ENCODE peak calls at places on chromosomes 13 and 19, in ten cellular contexts. U, G, Q, E, R, P, W, N, Z and I are unnamed samples.

GRCh38 chr19:34237939-34238338 is 16.4 kb upstream of the GARRE1 start:
- DNase-seq in U (no peak), G (no peak), Q (no peak), E (no peak), R (no peak), P (no peak), W (no peak), N (no peak), Z (no peak), I (no peak)

GRCh38 chr19:10105241-10106099 is 692 bp upstream of the PPAN start:
- DNase-seq in U (no peak), G (peak), Q (peak), E (no peak), R (no peak), P (no peak), W (no peak), N (peak), Z (no peak), I (peak)

GRCh38 chr19:49149652-49150105 is 5.5 kb downstream of the HRC start:
- DNase-seq in U (peak), G (peak), Q (peak), E (peak), R (peak), P (peak), W (peak), N (no peak), Z (peak), I (peak)

GRCh38 chr19:13983213-13983889 is 22.8 kb downstream of the RFX1 start:
- DNase-seq in U (no peak), G (no peak), Q (no peak), E (no peak), R (no peak), P (no peak), W (no peak), N (peak), Z (no peak), I (no peak)

GRCh38 chr13:30409911-30410704 is 12.2 kb upstream of the UBE2L5 start:
- DNase-seq in U (no peak), G (no peak), Q (no peak), E (peak), R (peak), P (no peak), W (peak), N (no peak), Z (peak), I (no peak)

GRCh38 chr19:15631817-15632216 is 8.9 kb upstream of the CYP4F3 start:
- DNase-seq in U (peak), G (no peak), Q (peak), E (peak), R (no peak), P (no peak), W (no peak), N (no peak), Z (no peak), I (no peak)

GRCh38 chr19:49425922-49426592 is 869 bp downstream of the GFY start:
- DNase-seq in U (no peak), G (no peak), Q (no peak), E (peak), R (no peak), P (no peak), W (no peak), N (no peak), Z (no peak), I (no peak)

GRCh38 chr19:32012206-32012605 is 333.2 kb upstream of the ZNF507 start:
- DNase-seq in U (no peak), G (no peak), Q (peak), E (no peak), R (no peak), P (no peak), W (no peak), N (no peak), Z (no peak), I (no peak)

GRCh38 chr19:5673752-5674151 is 6.6 kb downstream of the MICOS13 start:
- DNase-seq in U (no peak), G (no peak), Q (no peak), E (no peak), R (no peak), P (no peak), W (no peak), N (no peak), Z (no peak), I (no peak)

GRCh38 chr13:72696590-72696989 is 30.8 kb downstream of the MZT1 start:
- DNase-seq in U (peak), G (no peak), Q (no peak), E (no peak), R (no peak), P (no peak), W (no peak), N (no peak), Z (no peak), I (no peak)

GRCh38 chr13:19661561-19661960 is 28.1 kb downstream of the MPHOSPH8 start:
- DNase-seq in U (no peak), G (no peak), Q (no peak), E (no peak), R (no peak), P (no peak), W (no peak), N (no peak), Z (no peak), I (no peak)

GRCh38 chr13:25292301-25292700 is 5.0 kb upstream of the MTMR6 start:
- DNase-seq in U (peak), G (no peak), Q (no peak), E (peak), R (no peak), P (no peak), W (no peak), N (no peak), Z (no peak), I (no peak)

GRCh38 chr19:56341948-56342347 is 27.3 kb upstream of the ZSCAN5A start:
- DNase-seq in U (no peak), G (no peak), Q (no peak), E (peak), R (no peak), P (no peak), W (no peak), N (no peak), Z (no peak), I (no peak)

GRCh38 chr13:113052971-113053370 is 52.6 kb upstream of the F7 start:
- DNase-seq in U (no peak), G (no peak), Q (no peak), E (no peak), R (peak), P (peak), W (no peak), N (no peak), Z (no peak), I (no peak)

GRCh38 chr19:2607712-2608601 is 94.5 kb downstream of the GNG7 start:
- DNase-seq in U (no peak), G (no peak), Q (peak), E (no peak), R (peak), P (no peak), W (no peak), N (peak), Z (no peak), I (no peak)

GRCh38 chr19:52170863-52171320 is 529 bp downstream of the ZNF836 start:
- DNase-seq in U (peak), G (no peak), Q (peak), E (peak), R (peak), P (peak), W (peak), N (no peak), Z (peak), I (peak)

GRCh38 chr13:104253063-104253680 is 1187.0 kb upstream of the SLC10A2 start:
- DNase-seq in U (no peak), G (no peak), Q (no peak), E (no peak), R (no peak), P (no peak), W (no peak), N (no peak), Z (no peak), I (no peak)

GRCh38 chr19:55173717-55174409 is 6.2 kb downstream of the SYT5 start:
- DNase-seq in U (peak), G (no peak), Q (peak), E (peak), R (peak), P (no peak), W (peak), N (no peak), Z (no peak), I (no peak)

GRCh38 chr13:94764576-94765321 is 52.4 kb upstream of the SOX21 start:
- DNase-seq in U (no peak), G (no peak), Q (no peak), E (peak), R (no peak), P (no peak), W (no peak), N (no peak), Z (no peak), I (no peak)

GRCh38 chr13:97935071-97935470 is 18.4 kb upstream of the IPO5 start:
- DNase-seq in U (no peak), G (no peak), Q (no peak), E (no peak), R (no peak), P (no peak), W (no peak), N (no peak), Z (no peak), I (no peak)

GRCh38 chr19:12937243-12938053 is 961 bp upstream of the CALR start:
- DNase-seq in U (peak), G (peak), Q (peak), E (peak), R (no peak), P (no peak), W (no peak), N (no peak), Z (no peak), I (peak)

GRCh38 chr13:113949546-113949945 is 24.3 kb downstream of the C13orf46 start:
- DNase-seq in U (no peak), G (no peak), Q (no peak), E (no peak), R (peak), P (peak), W (no peak), N (no peak), Z (no peak), I (no peak)

GRCh38 chr19:43532571-43532961 is 422 bp upstream of the ZNF575 start:
- DNase-seq in U (peak), G (no peak), Q (peak), E (no peak), R (no peak), P (peak), W (peak), N (no peak), Z (peak), I (peak)

DNA sequence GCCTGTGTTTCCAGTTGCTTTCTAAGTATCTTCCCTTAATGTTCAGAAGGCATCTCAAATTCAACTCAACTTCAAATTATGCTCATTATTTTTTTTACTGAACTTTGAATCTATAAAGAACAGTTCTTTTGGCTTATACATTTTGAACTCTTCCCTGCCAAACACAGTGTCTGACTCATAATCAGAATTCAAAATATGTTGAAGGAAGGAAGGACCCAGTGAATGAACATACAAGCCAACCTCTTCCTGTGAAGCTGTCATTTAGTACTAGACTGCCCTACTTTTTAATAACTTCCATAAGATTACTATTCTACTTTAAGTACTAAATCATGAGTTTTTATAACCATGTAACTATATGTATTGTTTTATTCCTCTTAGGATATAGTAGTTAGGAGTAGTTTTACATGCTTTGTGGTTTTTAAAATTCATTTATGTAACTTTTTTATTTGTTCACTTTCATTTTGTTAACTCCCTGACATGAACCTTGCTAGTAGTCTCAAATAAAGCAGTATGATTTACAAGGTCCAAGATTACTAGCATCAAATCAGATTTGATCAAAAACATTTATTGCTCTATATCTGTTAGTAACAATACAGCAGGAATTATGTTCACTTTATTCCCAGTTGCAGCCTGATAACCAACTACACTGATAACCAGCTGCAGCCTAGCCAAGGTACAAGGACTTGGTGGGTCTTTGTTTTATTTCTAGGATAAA is 6.4 kb downstream of the NUDT15 start:
- DNase-seq in U (no peak), G (no peak), Q (no peak), E (no peak), R (no peak), P (no peak), W (no peak), N (no peak), Z (no peak), I (no peak)
- H3K27ac ChIP-seq in U (peak), G (no peak), Q (peak), E (no peak), R (no peak), P (no peak), W (no peak), N (no peak), Z (peak), I (peak)

DNA sequence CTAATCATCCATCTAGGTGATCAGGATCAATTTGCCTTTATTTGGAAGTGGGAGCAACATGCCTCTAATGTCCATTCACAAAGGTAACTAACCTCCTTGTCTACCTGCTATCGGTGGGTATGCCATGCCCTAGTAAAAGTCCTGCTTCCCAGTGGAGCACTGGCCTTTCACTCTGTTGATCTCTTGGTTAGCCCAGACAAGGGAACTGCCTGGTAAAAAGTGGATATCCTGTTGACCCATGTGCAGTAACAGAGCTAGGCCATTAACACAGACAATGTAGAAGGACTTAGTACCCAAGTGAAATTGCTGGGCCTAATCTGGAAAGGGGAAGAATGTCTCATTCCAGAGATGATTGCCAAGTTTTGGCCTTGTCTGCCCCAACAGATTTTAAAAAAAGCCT is 171.5 kb upstream of the CSNK1A1L start:
- DNase-seq in U (no peak), G (no peak), Q (no peak), E (no peak), R (no peak), P (no peak), W (no peak), N (no peak), Z (no peak), I (no peak)
- H3K27ac ChIP-seq in U (no peak), G (no peak), Q (no peak), E (no peak), R (no peak), P (no peak), W (no peak), N (no peak), Z (no peak), I (no peak)

DNA sequence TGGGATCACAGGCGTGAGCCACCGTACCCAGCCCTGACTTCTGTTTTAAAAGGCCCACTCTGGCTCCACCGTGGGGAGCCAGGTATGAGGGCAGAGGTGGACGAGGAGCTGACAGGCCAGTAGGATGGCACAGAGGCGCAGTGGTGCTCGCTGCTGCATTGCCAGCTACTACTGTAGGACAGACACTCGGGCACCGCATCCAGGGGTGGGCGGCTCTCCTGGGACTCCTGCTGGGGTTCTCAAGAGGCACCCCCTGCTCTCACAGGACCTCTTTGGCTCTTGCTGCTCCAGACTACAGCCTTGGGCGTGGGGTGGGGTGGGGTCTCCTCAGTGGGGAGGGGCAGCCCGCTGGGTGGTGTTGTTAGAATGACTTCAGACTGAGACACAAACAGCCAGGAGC is 53.4 kb downstream of the LATS2 start:
- DNase-seq in U (no peak), G (no peak), Q (no peak), E (no peak), R (no peak), P (no peak), W (no peak), N (no peak), Z (peak), I (no peak)
- H3K27ac ChIP-seq in U (no peak), G (no peak), Q (no peak), E (no peak), R (no peak), P (no peak), W (no peak), N (no peak), Z (no peak), I (no peak)

DNA sequence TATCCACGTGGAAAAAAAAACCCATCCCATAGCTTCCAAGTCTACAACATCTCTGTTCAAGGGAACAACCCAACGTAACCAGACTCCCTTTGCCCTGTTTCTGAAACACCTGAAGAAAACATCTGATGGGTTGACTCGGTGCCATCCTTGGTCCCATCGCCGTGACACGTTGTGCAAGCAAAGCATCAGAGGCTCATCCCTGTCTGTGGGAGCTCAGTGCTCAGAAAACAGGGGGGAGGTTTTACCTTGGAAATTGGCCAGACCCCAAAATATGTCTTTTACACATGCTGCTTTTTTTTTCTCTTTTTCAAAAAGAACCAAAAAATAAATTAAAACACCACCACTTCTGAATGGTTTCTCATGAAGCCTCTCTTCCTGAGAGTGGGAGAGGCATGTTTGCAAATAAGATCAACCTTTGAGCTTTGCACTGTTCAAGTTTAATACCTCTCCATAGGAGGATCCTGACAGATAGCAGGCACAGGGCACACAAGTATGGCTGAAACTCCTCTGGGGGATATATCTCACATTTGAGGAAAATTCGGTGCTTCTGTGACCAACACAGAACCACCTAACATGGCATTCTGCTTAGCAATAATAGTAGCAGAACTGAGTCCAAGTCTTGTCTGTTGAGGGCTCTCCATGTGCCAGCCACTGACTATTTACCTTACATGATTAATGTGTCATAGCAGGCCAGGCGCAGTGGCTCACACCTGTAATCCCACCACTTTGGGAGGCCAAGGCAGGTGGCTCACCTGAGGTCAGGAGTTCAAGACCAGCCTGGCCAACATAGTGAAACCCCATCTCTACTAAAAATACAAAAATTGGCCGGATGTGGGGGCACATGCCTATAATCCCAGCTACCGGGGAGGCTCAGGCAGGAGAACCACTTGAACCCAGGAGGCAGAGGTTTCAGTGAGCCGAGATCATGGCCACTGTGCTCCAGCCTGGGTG is 7.0 kb upstream of the PVR start:
- DNase-seq in U (no peak), G (no peak), Q (no peak), E (no peak), R (no peak), P (no peak), W (no peak), N (no peak), Z (no peak), I (no peak)
- H3K27ac ChIP-seq in U (no peak), G (peak), Q (peak), E (no peak), R (no peak), P (no peak), W (no peak), N (no peak), Z (no peak), I (no peak)